ENCODE peak calls at places on chromosomes 4 and X, in ten cellular contexts. U, Y, R, H, V, I, L, A, N and X are unnamed samples. For H3K4me1, the result is how much of the 10 kb centered on the place peaks cover.

GRCh38 chr4:108170729-108171540 is 2.2 kb upstream of the LEF1 start:
- DNase-seq in U (no peak), Y (no peak), R (no peak), H (no peak), V (no peak), I (no peak), L (no peak), A (no peak), N (no peak), X (no peak)

GRCh38 chr4:8164194-8164565 is 5.6 kb upstream of the ABLIM2 start:
- DNase-seq in U (no peak), Y (no peak), R (no peak), H (no peak), V (peak), I (no peak), L (no peak), A (no peak), N (no peak), X (no peak)

GRCh38 chr4:118823471-118823870 is 12.5 kb downstream of the SEC24D start:
- DNase-seq in U (peak), Y (peak), R (peak), H (no peak), V (peak), I (peak), L (peak), A (no peak), N (no peak), X (no peak)

GRCh38 chr4:130486186-130486585 is 1390.2 kb downstream of the C4orf33 start:
- DNase-seq in U (no peak), Y (no peak), R (no peak), H (no peak), V (no peak), I (no peak), L (no peak), A (no peak), N (no peak), X (no peak)

GRCh38 chrX:19512359-19512758 is 2.9 kb downstream of the MAP3K15 start:
- DNase-seq in U (no peak), Y (no peak), R (no peak), H (no peak), V (no peak), I (no peak), L (no peak), A (no peak), N (no peak), X (no peak)

GRCh38 chr4:23631255-23631950 is 258.4 kb downstream of the PPARGC1A start:
- DNase-seq in U (peak), Y (no peak), R (peak), H (no peak), V (no peak), I (peak), L (no peak), A (no peak), N (no peak), X (no peak)

GRCh38 chr4:75513529-75514130 is 573 bp downstream of the RCHY1 start:
- DNase-seq in U (peak), Y (no peak), R (no peak), H (no peak), V (no peak), I (no peak), L (no peak), A (peak), N (no peak), X (no peak)

GRCh38 chr4:8362483-8362882 is 78.0 kb downstream of the ACOX3 start:
- DNase-seq in U (no peak), Y (no peak), R (no peak), H (no peak), V (no peak), I (no peak), L (no peak), A (no peak), N (no peak), X (no peak)

GRCh38 chr4:171017596-171017995 is 795.6 kb upstream of the GALNTL6 start:
- DNase-seq in U (no peak), Y (no peak), R (no peak), H (no peak), V (no peak), I (no peak), L (no peak), A (no peak), N (no peak), X (no peak)

GRCh38 chrX:78024349-78025108 is 55.1 kb upstream of the PGAM4 start:
- DNase-seq in U (no peak), Y (peak), R (no peak), H (no peak), V (peak), I (peak), L (peak), A (no peak), N (no peak), X (peak)

GRCh38 chr4:48543796-48544195 is 53.7 kb downstream of the ZAR1 start:
- DNase-seq in U (no peak), Y (no peak), R (no peak), H (no peak), V (no peak), I (no peak), L (no peak), A (no peak), N (no peak), X (no peak)

GRCh38 chr4:25437951-25438350 is 60.9 kb downstream of the ANAPC4 start:
- DNase-seq in U (no peak), Y (no peak), R (no peak), H (no peak), V (no peak), I (no peak), L (no peak), A (no peak), N (no peak), X (no peak)

GRCh38 chrX:130915302-130915701 is 12.3 kb upstream of the ENOX2 start:
- DNase-seq in U (no peak), Y (no peak), R (no peak), H (no peak), V (no peak), I (no peak), L (no peak), A (no peak), N (no peak), X (no peak)

GRCh38 chrX:97692575-97692974 is 808.9 kb downstream of the RPA4 start:
- DNase-seq in U (no peak), Y (no peak), R (no peak), H (no peak), V (no peak), I (no peak), L (no peak), A (no peak), N (no peak), X (no peak)
- TF ChIP-seq CTCF in U (no peak), Y (no peak), R (no peak), H (no peak), V (no peak), I (no peak), L (no peak), A (no peak), N (no peak), X (no peak)

DNA sequence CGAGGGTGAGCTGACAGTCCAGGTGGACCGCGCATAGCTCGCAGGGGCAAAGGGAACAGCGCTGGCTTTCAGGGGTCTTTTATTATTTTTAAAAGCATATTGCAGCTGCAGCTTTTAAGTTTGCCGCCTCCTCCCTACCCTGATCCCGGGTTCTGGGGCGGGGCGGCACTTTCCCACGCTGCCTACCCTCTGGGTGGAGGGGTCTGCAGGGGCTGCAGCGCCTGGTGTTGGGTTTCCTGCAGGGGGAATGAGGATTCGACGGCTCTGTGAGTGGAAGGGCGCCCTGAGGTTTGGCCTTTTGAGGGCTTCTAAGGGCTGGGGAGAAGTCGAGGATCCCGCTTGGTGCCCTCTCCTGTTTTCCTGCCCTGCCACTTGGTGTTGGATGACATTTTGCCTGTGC is 80.7 kb upstream of the SCML1 start:
- DNase-seq in U (no peak), Y (no peak), R (no peak), H (no peak), V (no peak), I (no peak), L (no peak), A (no peak), N (no peak), X (no peak)
- H3K4me1 ChIP-seq in U (under half), Y (under half), R (under half), H (under half), V (under half), I (under half), L (under half), A (under half), N (under half), X (under half)

GRCh38 chr4:68865178-68865638 is 49.4 kb downstream of the UGT2B10 start:
- DNase-seq in U (peak), Y (no peak), R (no peak), H (no peak), V (no peak), I (no peak), L (no peak), A (no peak), N (no peak), X (no peak)

GRCh38 chr4:68864438-68865177 is 48.8 kb downstream of the UGT2B10 start:
- DNase-seq in U (peak), Y (no peak), R (no peak), H (no peak), V (peak), I (peak), L (peak), A (no peak), N (no peak), X (no peak)

GRCh38 chr4:68861057-68861456 is 45.3 kb downstream of the UGT2B10 start:
- DNase-seq in U (no peak), Y (no peak), R (no peak), H (no peak), V (no peak), I (no peak), L (no peak), A (no peak), N (no peak), X (no peak)

GRCh38 chr4:68869274-68869773 is 53.5 kb downstream of the UGT2B10 start:
- DNase-seq in U (no peak), Y (no peak), R (no peak), H (no peak), V (no peak), I (no peak), L (no peak), A (no peak), N (no peak), X (no peak)

DNA sequence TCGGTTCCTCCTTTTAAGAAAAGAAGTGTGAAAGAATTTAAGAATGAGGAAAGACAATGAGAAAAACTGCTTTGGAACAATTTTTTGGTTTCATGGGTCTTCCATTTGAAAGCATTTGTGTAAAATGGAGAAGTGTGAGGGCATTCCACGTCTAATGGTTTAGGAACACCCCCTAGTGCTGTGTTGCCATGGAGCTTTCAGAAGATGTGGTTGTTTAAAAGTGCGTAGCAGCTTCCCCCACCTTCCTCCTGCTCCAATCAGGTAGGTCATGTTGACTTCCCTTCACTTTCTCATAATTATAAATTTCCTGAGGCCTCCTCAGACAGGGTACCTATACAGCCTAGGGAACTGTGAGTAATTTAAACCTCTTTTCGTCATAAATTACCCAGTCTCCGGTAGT is 50.0 kb downstream of the UGT2B10 start:
- DNase-seq in U (no peak), Y (no peak), R (no peak), H (no peak), V (no peak), I (no peak), L (no peak), A (no peak), N (no peak), X (no peak)
- H3K4me3 ChIP-seq in U (no peak), Y (no peak), R (no peak), H (no peak), V (no peak), I (no peak), L (no peak), A (no peak), N (no peak), X (no peak)

GRCh38 chrX:125203379-125203736 is 116.3 kb upstream of the TEX13C start:
- DNase-seq in U (no peak), Y (no peak), R (no peak), H (no peak), V (no peak), I (no peak), L (no peak), A (no peak), N (no peak), X (no peak)

GRCh38 chrX:125203737-125204578 is 115.7 kb upstream of the TEX13C start:
- DNase-seq in U (peak), Y (no peak), R (peak), H (peak), V (no peak), I (no peak), L (no peak), A (peak), N (no peak), X (no peak)

GRCh38 chrX:125202486-125203378 is 116.9 kb upstream of the TEX13C start:
- DNase-seq in U (peak), Y (no peak), R (peak), H (no peak), V (no peak), I (no peak), L (peak), A (no peak), N (no peak), X (no peak)

GRCh38 chrX:125205918-125206665 is 113.6 kb upstream of the TEX13C start:
- DNase-seq in U (no peak), Y (no peak), R (peak), H (no peak), V (no peak), I (no peak), L (peak), A (no peak), N (no peak), X (no peak)

DNA sequence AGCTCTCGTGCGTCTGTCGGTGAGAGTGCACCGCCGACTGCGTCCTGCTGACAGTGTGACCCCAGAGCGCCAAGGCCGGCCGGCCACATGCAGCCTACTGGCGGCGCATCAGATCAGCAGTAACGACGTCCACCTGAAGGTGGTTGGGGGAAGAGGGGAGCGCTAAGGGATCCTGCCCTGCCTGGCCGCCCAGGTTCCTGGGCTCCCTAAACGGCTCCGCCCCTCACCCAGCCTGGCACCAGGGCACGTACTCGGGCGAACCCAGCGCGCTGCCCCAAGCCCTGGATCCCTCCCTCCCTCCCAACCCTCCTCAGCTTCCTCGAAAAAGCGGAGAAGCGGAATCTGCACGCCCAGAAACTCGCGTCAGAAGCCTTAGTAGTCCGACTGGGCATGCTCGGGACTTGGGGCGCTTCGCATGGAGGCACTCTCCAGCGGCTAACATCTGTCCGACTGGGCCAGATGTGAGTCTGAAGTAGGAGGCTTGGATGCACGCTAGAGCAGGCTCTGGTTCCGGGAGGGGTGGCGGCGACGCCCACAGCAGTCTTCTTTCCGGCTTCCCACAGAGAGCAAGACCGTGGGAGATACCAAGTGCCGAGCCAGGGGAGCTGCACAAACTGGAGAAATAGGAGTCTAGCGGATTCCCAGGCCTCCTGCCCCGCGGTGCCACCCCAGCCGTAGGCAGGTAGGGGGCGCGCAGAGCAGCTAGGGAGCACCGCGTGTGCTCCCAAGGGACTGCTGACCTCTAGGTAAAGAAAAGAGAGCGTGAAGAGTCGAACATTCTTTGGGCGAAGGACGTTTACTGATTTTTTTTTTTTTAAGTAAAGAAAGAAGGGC is 114.4 kb upstream of the TEX13C start:
- DNase-seq in U (peak), Y (peak), R (peak), H (peak), V (peak), I (peak), L (peak), A (peak), N (no peak), X (peak)
- TF ChIP-seq CTCF in U (no peak), Y (no peak), R (peak), H (no peak), V (peak), I (no peak), L (no peak), A (no peak), N (no peak), X (peak)

GRCh38 chr4:83548151-83548905 is 12.4 kb downstream of the GPAT3 start:
- DNase-seq in U (peak), Y (peak), R (peak), H (peak), V (peak), I (peak), L (peak), A (peak), N (peak), X (peak)
- H3K4me1 ChIP-seq in U (under half), Y (under half), R (under half), H (under half), V (under half), I (under half), L (under half), A (under half), N (under half), X (under half)

GRCh38 chrX:13888284-13888683 is 71.4 kb upstream of the GPM6B start:
- DNase-seq in U (no peak), Y (no peak), R (no peak), H (no peak), V (no peak), I (no peak), L (no peak), A (no peak), N (no peak), X (no peak)
- H3K4me3 ChIP-seq in U (no peak), Y (no peak), R (no peak), H (no peak), V (no peak), I (no peak), L (no peak), A (no peak), N (no peak), X (no peak)

GRCh38 chrX:54785901-54786300 is 12.2 kb downstream of the ITIH6 start:
- DNase-seq in U (no peak), Y (no peak), R (no peak), H (no peak), V (no peak), I (no peak), L (no peak), A (no peak), N (no peak), X (peak)
- TF ChIP-seq CTCF in U (no peak), Y (no peak), R (no peak), H (peak), V (no peak), I (no peak), L (no peak), A (no peak), N (no peak), X (peak)

DNA sequence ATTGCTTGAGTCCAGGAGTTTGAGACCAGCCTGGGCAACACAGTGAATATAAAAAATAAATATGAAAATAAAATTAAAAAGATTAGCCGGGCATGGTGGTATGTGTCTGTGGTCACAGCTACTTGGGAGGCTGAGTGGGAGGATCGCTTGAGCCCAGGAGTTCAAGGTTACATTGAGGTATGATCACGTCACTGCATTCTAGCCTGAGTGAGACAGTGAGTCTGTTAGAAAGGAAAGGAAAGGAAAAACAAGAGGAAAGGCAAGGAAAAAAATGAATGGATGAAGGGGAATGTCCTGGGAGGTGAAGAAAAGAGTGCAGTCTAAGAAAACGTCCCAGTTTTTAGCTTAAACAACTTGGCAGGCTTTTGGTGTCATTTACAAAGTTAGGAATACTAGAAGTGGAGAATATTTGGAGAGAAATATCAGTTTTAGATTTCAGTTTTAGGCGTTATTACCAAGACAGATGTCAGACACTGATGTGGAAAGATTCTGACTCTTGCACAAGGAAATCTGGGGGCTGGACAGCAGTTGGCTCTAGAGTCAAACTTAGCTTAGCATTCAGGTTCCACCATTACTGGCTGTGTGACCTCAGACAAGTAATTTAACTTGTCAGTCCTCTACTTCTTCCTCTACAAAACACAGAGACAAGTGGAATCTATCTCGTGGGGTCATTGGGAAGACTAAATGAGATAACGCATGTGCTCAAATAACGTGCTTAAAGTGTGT is 139.0 kb downstream of the TSPAN5 start:
- DNase-seq in U (no peak), Y (no peak), R (no peak), H (no peak), V (no peak), I (no peak), L (no peak), A (no peak), N (peak), X (no peak)
- H3K4me1 ChIP-seq in U (under half), Y (under half), R (under half), H (under half), V (under half), I (under half), L (under half), A (under half), N (under half), X (under half)